ENCODE peak calls at places on chromosomes 4 and X, in nine cellular contexts. P is esophagus muscularis mucosa, F is A673, S is epithelial cell of proximal tubule, H is heart right ventricle, C is GM06990, L is prostate gland, D is right lobe of liver, O is osteocyte. A is an unnamed sample.
A peak's percentile ranks its signal among the peaks of the same experiment; 100 is the strongest.

GRCh38 chrX:56788717-56789122 is 59.7 kb downstream of the NBDY start:
- DNase-seq in C (no peak), S (no peak), L (peak; percentile 39), D (peak; percentile 1), F (peak; percentile 40), P (no peak), O (no peak), H (no peak), A (no peak)

GRCh38 chrX:108584617-108585211 is 145.1 kb downstream of the COL4A5 start:
- DNase-seq in F (peak; percentile 31), C (peak; percentile 0), O (no peak), P (no peak), H (no peak), S (no peak), L (no peak), D (no peak), A (no peak)

GRCh38 chr4:183384983-183385382 is 59.5 kb upstream of the CDKN2AIP start:
- DNase-seq in D (no peak), F (no peak), O (no peak), S (no peak), L (no peak), P (no peak), C (no peak), H (no peak), A (no peak)

GRCh38 chr4:10024303-10024702 is 3.0 kb upstream of the SLC2A9 start:
- DNase-seq in D (no peak), P (no peak), S (no peak), C (no peak), L (no peak), O (no peak), H (no peak), F (no peak), A (no peak)

GRCh38 chr4:164383187-164384181 is 370.4 kb upstream of the SMIM31 start:
- DNase-seq in S (no peak), C (no peak), H (peak; percentile 10), L (peak; percentile 4), P (no peak), F (peak; percentile 89), O (peak; percentile 85), D (no peak), A (no peak)

GRCh38 chrX:2451456-2452316 is 49.1 kb downstream of the DHRSX start:
- DNase-seq in P (no peak), D (no peak), H (no peak), C (no peak), O (no peak), S (no peak), F (peak; percentile 42), L (no peak), A (no peak)

GRCh38 chr4:80220711-80221110 is 23.4 kb downstream of the PRDM8 start:
- DNase-seq in S (no peak), P (no peak), H (no peak), F (no peak), D (no peak), L (no peak), O (no peak), C (no peak), A (no peak)

GRCh38 chr4:15930314-15930713 is 8.2 kb downstream of the FGFBP1 start:
- DNase-seq in D (no peak), L (no peak), F (no peak), P (no peak), S (no peak), C (no peak), H (no peak), O (no peak), A (no peak)

GRCh38 chr4:151099976-151100417 is 569 bp downstream of the RPS3A start:
- DNase-seq in D (no peak), H (no peak), L (no peak), F (no peak), P (no peak), S (no peak), O (no peak), C (no peak), A (no peak)

GRCh38 chr4:39750216-39750615 is 52.3 kb downstream of the UBE2K start:
- DNase-seq in H (no peak), D (no peak), O (no peak), C (no peak), S (no peak), F (no peak), P (no peak), L (no peak), A (no peak)

GRCh38 chr4:82099863-82100579 is 273.8 kb downstream of the HNRNPD start:
- DNase-seq in O (no peak), D (no peak), F (no peak), H (no peak), P (no peak), C (no peak), L (no peak), S (no peak), A (no peak)

GRCh38 chr4:110164251-110164650 is 34.2 kb downstream of the ELOVL6 start:
- DNase-seq in F (no peak), P (no peak), C (no peak), L (no peak), O (no peak), D (no peak), H (no peak), S (no peak), A (no peak)

GRCh38 chrX:70437921-70438665 is 6.5 kb upstream of the DLG3 start:
- DNase-seq in C (no peak), H (no peak), P (no peak), L (no peak), O (no peak), F (no peak), S (no peak), D (no peak), A (no peak)

GRCh38 chr4:81758865-81759264 is 287.2 kb upstream of the RASGEF1B start:
- DNase-seq in L (no peak), S (no peak), P (no peak), H (no peak), O (no peak), C (no peak), F (no peak), D (no peak), A (no peak)

GRCh38 chrX:118498755-118499154 is 3.1 kb downstream of the DOCK11 start:
- DNase-seq in H (no peak), L (no peak), P (no peak), F (no peak), S (no peak), D (no peak), O (no peak), C (no peak), A (no peak)

GRCh38 chrX:119871245-119871598 is 311 bp downstream of the RNF113A start:
- DNase-seq in O (no peak), L (no peak), D (no peak), C (no peak), P (no peak), F (peak; percentile 10), H (no peak), S (no peak), A (no peak)

GRCh38 chr4:186304816-186305520 is 39.0 kb downstream of the F11 start:
- DNase-seq in S (no peak), F (peak; percentile 54), D (no peak), C (no peak), L (no peak), O (no peak), H (no peak), P (no peak), A (no peak)

GRCh38 chr4:2671267-2671895 is 84.8 kb downstream of the TNIP2 start:
- DNase-seq in S (peak; percentile 47), O (peak; percentile 56), P (no peak), C (no peak), L (no peak), H (no peak), F (no peak), D (no peak), A (no peak)

GRCh38 chrX:22365460-22365859 is 92.7 kb downstream of the CBLL2 start:
- DNase-seq in H (no peak), L (no peak), P (no peak), F (no peak), D (no peak), S (peak; percentile 47), O (no peak), C (no peak), A (peak; percentile 2)

GRCh38 chr4:677431-678293 is 3.3 kb downstream of the MYL5 start:
- DNase-seq in P (no peak), D (no peak), S (no peak), C (no peak), L (peak; percentile 61), H (no peak), F (no peak), O (no peak), A (no peak)

DNA sequence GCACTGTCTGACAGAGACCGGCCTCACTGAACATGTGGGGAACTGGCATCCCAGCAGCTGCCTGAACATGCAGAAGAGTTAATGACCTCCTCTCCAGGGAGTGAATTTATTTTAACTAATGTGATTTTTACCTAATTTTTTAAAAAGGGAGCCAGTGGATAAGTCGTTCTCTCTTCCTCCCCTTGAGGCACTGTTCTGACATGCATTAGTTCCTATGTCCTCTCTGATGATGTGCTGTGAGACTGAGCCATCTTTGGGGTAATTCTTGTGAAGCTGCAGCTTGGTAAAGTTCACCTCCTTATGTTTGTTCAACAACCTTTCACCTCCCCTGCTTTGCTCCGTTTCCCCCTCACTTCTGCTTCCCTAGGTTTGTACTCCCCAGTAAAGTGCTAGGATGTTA is 139.7 kb downstream of the COL25A1 start:
- DNase-seq in O (no peak), P (no peak), D (no peak), S (no peak), C (no peak), F (no peak), L (no peak), H (no peak), A (no peak)
- TF ChIP-seq CTCF in O (no peak), P (no peak), D (no peak), S (peak; percentile 24), C (no peak), F (peak; percentile 23), L (no peak), H (no peak), A (no peak)

DNA sequence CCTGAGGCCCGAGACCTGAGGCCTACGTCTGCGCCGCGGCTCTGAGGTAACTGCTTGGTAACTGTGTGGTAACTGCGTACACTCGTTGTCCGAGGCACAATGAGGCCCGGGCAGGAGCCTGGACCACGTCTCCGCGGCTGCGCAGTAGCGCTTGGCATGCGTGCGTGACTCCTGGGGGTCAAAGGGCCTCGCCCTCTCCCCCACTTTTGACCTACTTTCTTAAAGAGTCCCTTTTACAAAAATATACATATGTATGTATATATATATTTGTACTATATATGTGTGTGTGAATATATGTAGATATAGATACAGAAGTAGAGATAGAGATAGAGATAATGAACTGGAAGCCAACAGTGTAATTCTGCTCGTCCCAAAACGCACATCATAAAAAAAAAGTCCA is at the start of gene BEND2:
- DNase-seq in H (no peak), D (no peak), C (no peak), S (no peak), P (no peak), L (no peak), F (no peak), O (no peak), A (no peak)
- TF ChIP-seq CTCF in H (no peak), D (no peak), C (no peak), S (no peak), P (no peak), L (no peak), F (no peak), O (no peak), A (no peak)

GRCh38 chr4:114417214-114417613 is 181.4 kb upstream of the UGT8 start:
- DNase-seq in P (no peak), S (no peak), L (no peak), D (no peak), O (no peak), H (no peak), C (no peak), F (peak; percentile 14), A (no peak)
- TF ChIP-seq CTCF in P (no peak), S (peak; percentile 29), L (no peak), D (no peak), O (peak; percentile 13), H (no peak), C (peak; percentile 20), F (peak; percentile 29), A (no peak)

GRCh38 chr4:138650917-138651564 is 364.5 kb upstream of the NOCT start:
- DNase-seq in S (peak; percentile 95), C (no peak), H (no peak), F (no peak), D (no peak), O (no peak), P (peak; percentile 70), L (no peak), A (peak; percentile 61)
- TF ChIP-seq CTCF in S (no peak), C (no peak), H (no peak), F (no peak), D (no peak), O (no peak), P (no peak), L (no peak), A (no peak)

A was measured in AG09319.